ENCODE peak calls at places on chromosomes 3 and 15, in four cellular contexts. Q, E, S and L are unnamed samples.

GRCh38 chr15:77773903-77774302 is 141.2 kb upstream of the LINGO1 start:
- DNase-seq in Q (no peak), E (no peak), S (no peak), L (no peak)

GRCh38 chr3:132804498-132804897 is 82.3 kb upstream of the NPHP3 start:
- DNase-seq in Q (no peak), E (no peak), S (no peak), L (no peak)

GRCh38 chr3:179063945-179064560 is 7.6 kb downstream of the ZMAT3 start:
- DNase-seq in Q (no peak), E (no peak), S (no peak), L (no peak)

GRCh38 chr15:63020128-63020527 is 22.4 kb upstream of the TPM1 start:
- DNase-seq in Q (no peak), E (no peak), S (no peak), L (no peak)

GRCh38 chr3:277873-278272 is 81.3 kb downstream of the CHL1 start:
- DNase-seq in Q (no peak), E (no peak), S (no peak), L (no peak)

GRCh38 chr3:23876901-23877300 is 39.9 kb downstream of the NKIRAS1 start:
- DNase-seq in Q (no peak), E (no peak), S (no peak), L (no peak)

GRCh38 chr15:33968224-33968623 is at the start of gene CHRM5:
- DNase-seq in Q (no peak), E (no peak), S (no peak), L (no peak)

GRCh38 chr15:65954289-65954741 is 85.0 kb downstream of the RAB11A start:
- DNase-seq in Q (no peak), E (no peak), S (no peak), L (no peak)

GRCh38 chr15:39304931-39305728 is 275.7 kb upstream of the THBS1 start:
- DNase-seq in Q (no peak), E (no peak), S (no peak), L (no peak)

GRCh38 chr3:126784254-126784653 is 80.2 kb downstream of the CHCHD6 start:
- DNase-seq in Q (no peak), E (no peak), S (no peak), L (no peak)

GRCh38 chr15:94610069-94610863 is 378.9 kb downstream of the MCTP2 start:
- DNase-seq in Q (no peak), E (no peak), S (no peak), L (no peak)

GRCh38 chr3:125052671-125053303 is 3.0 kb downstream of the HEG1 start:
- DNase-seq in Q (peak), E (no peak), S (no peak), L (no peak)

DNA sequence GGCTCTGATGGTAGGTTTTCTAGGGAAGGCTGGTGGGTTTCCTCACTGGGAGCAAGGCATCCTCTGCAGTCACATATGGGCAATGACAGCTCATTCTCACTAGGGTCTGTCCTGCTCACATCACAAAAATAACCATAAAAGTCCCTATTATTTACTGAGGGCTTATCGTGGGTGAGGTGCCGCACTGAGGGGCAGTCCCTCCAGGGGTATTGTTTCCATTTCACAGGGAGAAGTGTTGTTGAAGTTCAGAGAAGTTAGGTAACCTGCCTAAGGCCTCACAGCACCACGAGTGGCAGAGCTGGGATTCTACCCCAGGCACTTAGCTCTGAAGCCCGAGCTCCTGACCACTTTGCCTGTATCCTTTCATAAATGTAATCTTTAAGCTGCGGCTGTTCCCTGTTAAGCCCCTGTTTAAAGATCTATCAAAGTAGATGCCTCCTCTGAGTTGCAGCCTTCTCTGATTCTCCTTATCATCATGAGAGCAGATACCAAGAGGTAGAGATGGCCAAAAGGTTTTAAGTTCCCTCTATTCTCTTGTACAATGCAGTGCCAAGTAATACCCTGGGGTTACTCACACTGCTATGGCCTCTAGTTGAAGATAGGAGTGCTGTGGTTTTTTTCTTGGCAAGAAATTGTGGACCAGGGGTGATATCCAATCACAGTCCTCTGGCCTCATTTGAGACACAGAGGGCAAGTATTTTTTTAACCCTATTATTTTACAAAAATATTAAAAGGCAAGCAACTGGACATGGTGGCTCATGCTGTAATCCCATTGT is 107.0 kb downstream of the RPLP1 start:
- DNase-seq in Q (no peak), E (no peak), S (no peak), L (no peak)
- TF ChIP-seq CTCF in Q (no peak), E (no peak), S (no peak), L (no peak)

GRCh38 chr3:192931825-192932224 is 14.2 kb upstream of the MB21D2 start:
- DNase-seq in Q (no peak), E (no peak), S (no peak), L (no peak)

GRCh38 chr3:192933779-192934456 is 16.3 kb upstream of the MB21D2 start:
- DNase-seq in Q (no peak), E (no peak), S (no peak), L (no peak)

GRCh38 chr3:192933259-192933658 is 15.6 kb upstream of the MB21D2 start:
- DNase-seq in Q (no peak), E (no peak), S (no peak), L (no peak)

GRCh38 chr3:192940129-192940528 is 22.5 kb upstream of the MB21D2 start:
- DNase-seq in Q (no peak), E (no peak), S (no peak), L (no peak)

GRCh38 chr3:192935441-192935840 is 17.8 kb upstream of the MB21D2 start:
- DNase-seq in Q (no peak), E (no peak), S (no peak), L (no peak)
- TF ChIP-seq POLR2A in Q (no peak), E (no peak), S (no peak), L (no peak)

GRCh38 chr15:101169457-101170071 is 82.3 kb downstream of the CHSY1 start:
- DNase-seq in Q (peak), E (peak), S (no peak), L (no peak)

GRCh38 chr15:101167791-101168462 is 83.9 kb downstream of the CHSY1 start:
- DNase-seq in Q (peak), E (peak), S (peak), L (peak)

GRCh38 chr15:101167366-101167790 is 84.5 kb downstream of the CHSY1 start:
- DNase-seq in Q (peak), E (no peak), S (no peak), L (no peak)

GRCh38 chr15:101168463-101168824 is 83.4 kb downstream of the CHSY1 start:
- DNase-seq in Q (peak), E (peak), S (peak), L (no peak)

DNA sequence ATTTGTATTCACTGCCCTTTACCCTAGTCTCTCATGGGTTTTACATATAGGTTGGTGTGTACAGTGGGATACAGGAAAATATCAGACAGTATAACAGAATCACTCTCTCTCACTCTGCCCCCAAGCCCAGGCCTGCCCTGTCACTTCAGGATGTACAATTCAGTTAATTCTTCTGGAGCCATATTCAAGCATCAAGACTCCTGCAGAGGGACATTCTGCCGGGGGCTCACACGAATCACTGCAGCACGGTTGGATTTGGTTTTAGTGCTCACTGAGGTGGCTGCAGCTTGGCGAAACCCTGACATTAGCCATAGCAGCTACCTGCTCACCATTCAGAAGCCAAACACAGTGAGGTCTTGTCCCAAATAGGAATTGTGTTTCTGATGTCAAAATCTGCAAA is 83.0 kb downstream of the CHSY1 start:
- DNase-seq in Q (peak), E (peak), S (no peak), L (no peak)
- H3K27ac ChIP-seq in Q (peak), E (peak), S (peak), L (peak)

GRCh38 chr3:72151465-72152238 is 366.7 kb upstream of the PROK2 start:
- DNase-seq in Q (no peak), E (no peak), S (no peak), L (no peak)
- TF ChIP-seq CTCF in Q (no peak), E (no peak), S (no peak), L (no peak)

GRCh38 chr3:128488995-128489859 is 3.8 kb downstream of the GATA2 start:
- DNase-seq in Q (peak), E (peak), S (peak), L (no peak)
- TF ChIP-seq POLR2A in Q (no peak), E (no peak), S (peak), L (no peak)

GRCh38 chr3:57787867-57788623 is 31.9 kb downstream of the SLMAP start:
- DNase-seq in Q (no peak), E (no peak), S (no peak), L (no peak)

GRCh38 chr3:57778499-57778898 is 22.4 kb downstream of the SLMAP start:
- DNase-seq in Q (no peak), E (no peak), S (no peak), L (no peak)

GRCh38 chr3:57783186-57784088 is 27.3 kb downstream of the SLMAP start:
- DNase-seq in Q (no peak), E (no peak), S (no peak), L (no peak)

GRCh38 chr3:57788624-57789018 is 32.5 kb downstream of the SLMAP start:
- DNase-seq in Q (no peak), E (no peak), S (no peak), L (no peak)

GRCh38 chr3:57784089-57784735 is 28.1 kb downstream of the SLMAP start:
- DNase-seq in Q (no peak), E (no peak), S (no peak), L (no peak)
- H3K27ac ChIP-seq in Q (no peak), E (peak), S (no peak), L (no peak)